ENCODE peak calls at places on chromosomes 7 and 10, in six cellular contexts. One of them, this sample, is unnamed.

GRCh38 chr10:124541076-124541903 is 79.7 kb downstream of the LHPP start:
- DNase-seq in endothelial cell of umbilical vein: no peak
- DNase-seq in HepG2: no peak
- DNase-seq in A549: no peak
- DNase-seq in K562: peak; percentile 11
- DNase-seq in GM12878: no peak
- DNase-seq in this sample: no peak

GRCh38 chr7:94908204-94909022 is 1.0 kb downstream of the PPP1R9A start:
- DNase-seq in endothelial cell of umbilical vein: peak; percentile 32
- DNase-seq in HepG2: peak; percentile 54
- DNase-seq in A549: peak; percentile 57
- DNase-seq in K562: no peak
- DNase-seq in GM12878: no peak
- DNase-seq in this sample: no peak

GRCh38 chr10:70575874-70576802 is 26.4 kb downstream of the PRF1 start:
- DNase-seq in endothelial cell of umbilical vein: no peak
- DNase-seq in HepG2: peak; percentile 15
- DNase-seq in A549: peak; percentile 13
- DNase-seq in K562: peak; percentile 92
- DNase-seq in GM12878: peak; percentile 81
- DNase-seq in this sample: peak; percentile 98

GRCh38 chr10:131445623-131446022 is 134.1 kb upstream of the TCERG1L start:
- DNase-seq in endothelial cell of umbilical vein: no peak
- DNase-seq in HepG2: no peak
- DNase-seq in A549: no peak
- DNase-seq in K562: no peak
- DNase-seq in GM12878: no peak
- DNase-seq in this sample: no peak

GRCh38 chr7:151038951-151039849 is 9.1 kb upstream of the ASIC3 start:
- DNase-seq in endothelial cell of umbilical vein: peak; percentile 97
- DNase-seq in HepG2: peak; percentile 67
- DNase-seq in A549: peak; percentile 93
- DNase-seq in K562: peak; percentile 100
- DNase-seq in GM12878: no peak
- DNase-seq in this sample: peak; percentile 99

GRCh38 chr7:127392566-127393369 is at the start of gene ZNF800:
- DNase-seq in endothelial cell of umbilical vein: peak; percentile 85
- DNase-seq in HepG2: peak; percentile 78
- DNase-seq in A549: peak; percentile 90
- DNase-seq in K562: peak; percentile 97
- DNase-seq in GM12878: no peak
- DNase-seq in this sample: peak; percentile 95

GRCh38 chr10:60646966-60647796 is 131.1 kb upstream of the CDK1 start:
- DNase-seq in endothelial cell of umbilical vein: peak; percentile 65
- DNase-seq in HepG2: peak; percentile 46
- DNase-seq in A549: peak; percentile 64
- DNase-seq in K562: peak; percentile 75
- DNase-seq in GM12878: peak; percentile 17
- DNase-seq in this sample: peak; percentile 67

GRCh38 chr7:73706122-73707044 is 13.1 kb downstream of the STX1A start:
- DNase-seq in endothelial cell of umbilical vein: no peak
- DNase-seq in HepG2: no peak
- DNase-seq in A549: peak; percentile 91
- DNase-seq in K562: peak; percentile 63
- DNase-seq in GM12878: no peak
- DNase-seq in this sample: no peak

GRCh38 chr10:45058580-45058979 is 57.9 kb downstream of the ZNF22 start:
- DNase-seq in endothelial cell of umbilical vein: peak; percentile 72
- DNase-seq in HepG2: no peak
- DNase-seq in A549: no peak
- DNase-seq in K562: no peak
- DNase-seq in GM12878: no peak
- DNase-seq in this sample: peak; percentile 68

GRCh38 chr7:76008156-76008687 is 13.8 kb upstream of the TMEM120A start:
- DNase-seq in endothelial cell of umbilical vein: no peak
- DNase-seq in HepG2: no peak
- DNase-seq in A549: no peak
- DNase-seq in K562: no peak
- DNase-seq in GM12878: peak; percentile 23
- DNase-seq in this sample: no peak

GRCh38 chr10:75995041-75995430 is 563.6 kb downstream of the LRMDA start:
- DNase-seq in endothelial cell of umbilical vein: no peak
- DNase-seq in HepG2: no peak
- DNase-seq in A549: no peak
- DNase-seq in K562: no peak
- DNase-seq in GM12878: no peak
- DNase-seq in this sample: no peak

GRCh38 chr10:72659694-72660093 is 32.2 kb upstream of the MCU start:
- DNase-seq in endothelial cell of umbilical vein: no peak
- DNase-seq in HepG2: peak; percentile 28
- DNase-seq in A549: peak; percentile 56
- DNase-seq in K562: peak; percentile 60
- DNase-seq in GM12878: no peak
- DNase-seq in this sample: no peak

GRCh38 chr10:85621562-85621961 is 745.0 kb downstream of the GRID1 start:
- DNase-seq in endothelial cell of umbilical vein: no peak
- DNase-seq in HepG2: no peak
- DNase-seq in A549: peak; percentile 82
- DNase-seq in K562: no peak
- DNase-seq in GM12878: no peak
- DNase-seq in this sample: no peak

GRCh38 chr7:106679153-106679931 is 18.4 kb upstream of the CCDC71L start:
- DNase-seq in endothelial cell of umbilical vein: peak; percentile 73
- DNase-seq in HepG2: no peak
- DNase-seq in A549: peak; percentile 53
- DNase-seq in K562: peak; percentile 82
- DNase-seq in GM12878: no peak
- DNase-seq in this sample: peak; percentile 82

GRCh38 chr7:151725844-151726770 is 150.8 kb downstream of the PRKAG2 start:
- DNase-seq in endothelial cell of umbilical vein: no peak
- DNase-seq in HepG2: no peak
- DNase-seq in A549: no peak
- DNase-seq in K562: no peak
- DNase-seq in GM12878: no peak
- DNase-seq in this sample: no peak

GRCh38 chr10:6382081-6382480 is 179.3 kb downstream of the PFKFB3 start:
- DNase-seq in endothelial cell of umbilical vein: peak; percentile 84
- DNase-seq in HepG2: no peak
- DNase-seq in A549: no peak
- DNase-seq in K562: no peak
- DNase-seq in GM12878: peak; percentile 13
- DNase-seq in this sample: no peak

GRCh38 chr7:28037220-28038010 is 143.2 kb downstream of the JAZF1 start:
- DNase-seq in endothelial cell of umbilical vein: peak; percentile 95
- DNase-seq in HepG2: peak; percentile 56
- DNase-seq in A549: peak; percentile 95
- DNase-seq in K562: peak; percentile 79
- DNase-seq in GM12878: peak; percentile 55
- DNase-seq in this sample: peak; percentile 88

GRCh38 chr10:100748251-100749058 is 3.1 kb downstream of the PAX2 start:
- DNase-seq in endothelial cell of umbilical vein: no peak
- DNase-seq in HepG2: no peak
- DNase-seq in A549: no peak
- DNase-seq in K562: no peak
- DNase-seq in GM12878: no peak
- DNase-seq in this sample: no peak

GRCh38 chr7:27516415-27516814 is 146.3 kb downstream of the HIBADH start:
- DNase-seq in endothelial cell of umbilical vein: no peak
- DNase-seq in HepG2: no peak
- DNase-seq in A549: no peak
- DNase-seq in K562: no peak
- DNase-seq in GM12878: no peak
- DNase-seq in this sample: no peak

GRCh38 chr10:57692255-57692980 is 575.3 kb downstream of the IPMK start:
- DNase-seq in endothelial cell of umbilical vein: no peak
- DNase-seq in HepG2: no peak
- DNase-seq in A549: peak; percentile 69
- DNase-seq in K562: no peak
- DNase-seq in GM12878: no peak
- DNase-seq in this sample: no peak

GRCh38 chr10:130871406-130871805 is 440.1 kb downstream of the TCERG1L start:
- DNase-seq in endothelial cell of umbilical vein: no peak
- DNase-seq in HepG2: no peak
- DNase-seq in A549: no peak
- DNase-seq in K562: no peak
- DNase-seq in GM12878: no peak
- DNase-seq in this sample: no peak

GRCh38 chr10:5476918-5477525 is 22.3 kb downstream of the CALML5 start:
- DNase-seq in endothelial cell of umbilical vein: no peak
- DNase-seq in HepG2: no peak
- DNase-seq in A549: no peak
- DNase-seq in K562: peak; percentile 54
- DNase-seq in GM12878: no peak
- DNase-seq in this sample: no peak

GRCh38 chr7:137476937-137477336 is 133.4 kb upstream of the PTN start:
- DNase-seq in endothelial cell of umbilical vein: no peak
- DNase-seq in HepG2: no peak
- DNase-seq in A549: no peak
- DNase-seq in K562: no peak
- DNase-seq in GM12878: no peak
- DNase-seq in this sample: no peak

GRCh38 chr7:120227255-120227654 is 45.7 kb upstream of the KCND2 start:
- DNase-seq in endothelial cell of umbilical vein: no peak
- DNase-seq in HepG2: no peak
- DNase-seq in A549: no peak
- DNase-seq in K562: no peak
- DNase-seq in GM12878: no peak
- DNase-seq in this sample: no peak

GRCh38 chr10:28681928-28682750 is 4.8 kb downstream of the BAMBI start:
- DNase-seq in endothelial cell of umbilical vein: no peak
- DNase-seq in HepG2: no peak
- DNase-seq in A549: no peak
- DNase-seq in K562: peak; percentile 77
- DNase-seq in GM12878: no peak
- DNase-seq in this sample: no peak

GRCh38 chr7:10412426-10413019 is 561.1 kb upstream of the PHF14 start:
- DNase-seq in endothelial cell of umbilical vein: peak; percentile 59
- DNase-seq in HepG2: peak; percentile 30
- DNase-seq in A549: peak; percentile 41
- DNase-seq in K562: peak; percentile 58
- DNase-seq in GM12878: no peak
- DNase-seq in this sample: peak; percentile 59

GRCh38 chr10:124465003-124465776 is 3.6 kb downstream of the LHPP start:
- DNase-seq in endothelial cell of umbilical vein: no peak
- DNase-seq in HepG2: no peak
- DNase-seq in A549: no peak
- DNase-seq in K562: peak; percentile 39
- DNase-seq in GM12878: peak; percentile 25
- DNase-seq in this sample: peak; percentile 43

DNA sequence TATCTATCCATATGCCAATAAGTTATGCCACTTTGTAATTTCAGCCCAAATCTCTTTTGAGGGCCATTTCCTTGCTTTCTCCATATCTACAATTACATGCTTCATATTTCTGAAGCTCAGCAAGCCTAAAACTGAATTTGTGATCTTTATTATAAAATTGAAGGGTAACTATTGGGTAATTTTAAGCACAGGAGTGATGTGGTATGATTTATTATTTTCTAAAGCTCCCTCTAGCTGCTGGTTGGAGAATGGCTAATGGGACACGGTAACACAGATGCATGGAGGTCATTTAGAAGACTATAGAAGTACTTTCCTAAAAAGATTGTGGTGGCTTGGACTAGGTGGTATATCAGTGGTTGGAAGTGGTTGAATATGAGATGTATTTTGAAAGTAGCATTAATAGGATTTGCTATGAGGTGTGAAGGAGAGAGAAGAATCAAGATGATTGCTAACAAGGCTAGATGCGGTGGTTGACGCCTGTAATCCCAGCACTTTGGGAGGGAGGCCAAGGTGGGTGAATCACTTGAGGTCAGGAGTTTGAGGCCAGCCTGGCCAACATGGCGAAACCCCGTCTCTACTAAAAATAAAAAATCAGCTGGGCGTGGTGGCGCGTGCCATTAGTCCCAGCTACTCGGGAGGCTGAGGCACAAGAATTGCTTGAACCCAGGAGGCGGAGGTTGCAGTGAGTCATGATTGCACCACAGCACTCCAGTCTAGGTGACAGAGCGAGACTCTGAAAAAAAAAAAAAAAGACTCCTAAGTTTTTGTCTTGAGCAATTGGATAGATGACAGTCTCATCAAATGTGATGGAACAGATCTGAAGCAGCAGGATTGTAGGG is 13.9 kb downstream of the KLHDC10 start:
- DNase-seq in endothelial cell of umbilical vein: peak; percentile 14
- DNase-seq in HepG2: peak; percentile 14
- DNase-seq in A549: peak; percentile 44
- DNase-seq in K562: peak; percentile 44
- DNase-seq in GM12878: no peak
- DNase-seq in this sample: peak; percentile 70
- TF ChIP-seq MYC in endothelial cell of umbilical vein: no peak
- TF ChIP-seq MYC in HepG2: no peak
- TF ChIP-seq MYC in A549: no peak
- TF ChIP-seq MYC in K562: no peak
- TF ChIP-seq MYC in GM12878: no peak
- TF ChIP-seq MYC in this sample: no peak

GRCh38 chr7:33982425-33982786 is 77.1 kb downstream of the BMPER start:
- DNase-seq in endothelial cell of umbilical vein: peak; percentile 41
- DNase-seq in HepG2: no peak
- DNase-seq in A549: peak; percentile 67
- DNase-seq in K562: no peak
- DNase-seq in GM12878: no peak
- DNase-seq in this sample: peak; percentile 18
- TF ChIP-seq CTCF in endothelial cell of umbilical vein: peak; percentile 43
- TF ChIP-seq CTCF in HepG2: peak; percentile 36
- TF ChIP-seq CTCF in A549: peak; percentile 50
- TF ChIP-seq CTCF in K562: no peak
- TF ChIP-seq CTCF in GM12878: no peak
- TF ChIP-seq CTCF in this sample: peak; percentile 29

DNA sequence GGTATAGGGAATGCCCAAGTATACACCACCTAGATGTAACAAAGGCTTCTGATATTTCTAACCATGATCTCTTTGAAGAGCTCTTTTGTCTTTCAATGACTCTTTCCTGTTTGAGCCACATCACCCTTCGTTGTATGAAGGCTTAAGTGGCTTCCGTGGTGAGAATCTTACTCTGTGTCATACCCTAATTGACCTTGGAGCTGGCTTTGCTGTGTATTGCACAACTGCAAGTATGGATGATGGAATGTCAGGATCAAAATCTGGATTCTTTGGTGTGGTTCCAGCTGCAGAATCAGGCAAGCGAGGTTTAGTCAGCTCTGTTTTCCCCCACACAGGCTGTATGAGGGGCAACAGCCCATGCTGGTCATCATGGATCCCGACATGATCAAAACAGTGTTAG is 16.0 kb downstream of the CYP3A43 start:
- DNase-seq in endothelial cell of umbilical vein: no peak
- DNase-seq in HepG2: peak; percentile 83
- DNase-seq in A549: no peak
- DNase-seq in K562: no peak
- DNase-seq in GM12878: no peak
- DNase-seq in this sample: peak; percentile 11
- TF ChIP-seq POLR2A in endothelial cell of umbilical vein: no peak
- TF ChIP-seq POLR2A in HepG2: no peak
- TF ChIP-seq POLR2A in A549: no peak
- TF ChIP-seq POLR2A in K562: no peak
- TF ChIP-seq POLR2A in GM12878: no peak
- TF ChIP-seq POLR2A in this sample: no peak

DNA sequence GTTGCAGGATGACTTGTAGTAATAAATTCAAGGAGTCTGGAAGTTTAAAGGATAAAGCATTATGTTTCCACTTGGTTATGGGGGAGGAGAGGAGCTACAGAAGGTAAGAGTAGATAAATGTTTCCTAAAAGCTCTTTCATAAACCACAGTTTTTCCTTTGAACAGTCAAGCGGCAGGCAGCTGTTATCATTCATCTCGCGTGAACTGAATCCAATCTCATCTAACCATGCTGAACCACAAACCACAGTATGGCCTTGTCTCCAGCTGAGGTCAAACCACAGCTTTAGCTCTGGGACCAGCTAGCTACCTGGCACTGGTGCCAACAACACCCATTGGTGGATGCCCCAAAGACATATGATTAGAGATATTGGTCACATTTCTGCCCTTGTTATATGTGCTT is 63.3 kb downstream of the NOC3L start:
- DNase-seq in endothelial cell of umbilical vein: no peak
- DNase-seq in HepG2: peak; percentile 15
- DNase-seq in A549: no peak
- DNase-seq in K562: peak; percentile 79
- DNase-seq in GM12878: no peak
- DNase-seq in this sample: peak; percentile 74
- TF ChIP-seq MYC in endothelial cell of umbilical vein: no peak
- TF ChIP-seq MYC in HepG2: no peak
- TF ChIP-seq MYC in A549: no peak
- TF ChIP-seq MYC in K562: no peak
- TF ChIP-seq MYC in GM12878: no peak
- TF ChIP-seq MYC in this sample: no peak

This sample was measured in NB4.